ENCODE peak calls at places on chromosomes 11 and 22, in six cellular contexts. One of them, this sample, is unnamed.
A peak's percentile ranks its signal among the peaks of the same experiment; 100 is the strongest.

GRCh38 chr11:126817096-126817495 is 183.5 kb downstream of the KIRREL3 start:
- DNase-seq in body of pancreas: no peak
- DNase-seq in heart left ventricle: no peak
- DNase-seq in suprapubic skin: no peak
- DNase-seq in Panc1: no peak
- DNase-seq in neuronal stem cell: no peak
- DNase-seq in this sample: no peak

GRCh38 chr22:41963453-41964105 is 5.7 kb upstream of the SEPTIN3 start:
- DNase-seq in Panc1: no peak
- DNase-seq in neuronal stem cell: no peak
- DNase-seq in suprapubic skin: no peak
- DNase-seq in heart left ventricle: no peak
- DNase-seq in body of pancreas: no peak
- DNase-seq in this sample: no peak

GRCh38 chr22:24175160-24175808 is 6.0 kb upstream of the SUSD2 start:
- DNase-seq in Panc1: no peak
- DNase-seq in body of pancreas: peak; percentile 83
- DNase-seq in suprapubic skin: peak; percentile 92
- DNase-seq in neuronal stem cell: peak; percentile 49
- DNase-seq in heart left ventricle: peak; percentile 91
- DNase-seq in this sample: no peak

GRCh38 chr11:10779086-10779485 is 28.0 kb downstream of the CTR9 start:
- DNase-seq in neuronal stem cell: no peak
- DNase-seq in Panc1: no peak
- DNase-seq in suprapubic skin: no peak
- DNase-seq in heart left ventricle: no peak
- DNase-seq in body of pancreas: no peak
- DNase-seq in this sample: no peak

GRCh38 chr11:62012451-62013265 is 45.2 kb upstream of the FTH1 start:
- DNase-seq in Panc1: no peak
- DNase-seq in suprapubic skin: no peak
- DNase-seq in body of pancreas: no peak
- DNase-seq in heart left ventricle: no peak
- DNase-seq in neuronal stem cell: no peak
- DNase-seq in this sample: peak; percentile 24

GRCh38 chr11:22165087-22165486 is 27.8 kb upstream of the ANO5 start:
- DNase-seq in suprapubic skin: no peak
- DNase-seq in heart left ventricle: no peak
- DNase-seq in body of pancreas: no peak
- DNase-seq in neuronal stem cell: no peak
- DNase-seq in Panc1: no peak
- DNase-seq in this sample: no peak

GRCh38 chr22:38124236-38124974 is 13.9 kb upstream of the BAIAP2L2 start:
- DNase-seq in body of pancreas: no peak
- DNase-seq in neuronal stem cell: no peak
- DNase-seq in suprapubic skin: no peak
- DNase-seq in heart left ventricle: no peak
- DNase-seq in Panc1: no peak
- DNase-seq in this sample: peak; percentile 61

GRCh38 chr11:132020001-132020400 is 649.6 kb downstream of the NTM start:
- DNase-seq in body of pancreas: no peak
- DNase-seq in Panc1: no peak
- DNase-seq in neuronal stem cell: no peak
- DNase-seq in heart left ventricle: no peak
- DNase-seq in suprapubic skin: no peak
- DNase-seq in this sample: no peak

GRCh38 chr11:79055866-79056632 is 384.8 kb downstream of the TENM4 start:
- DNase-seq in neuronal stem cell: no peak
- DNase-seq in body of pancreas: no peak
- DNase-seq in heart left ventricle: no peak
- DNase-seq in suprapubic skin: no peak
- DNase-seq in Panc1: no peak
- DNase-seq in this sample: no peak

GRCh38 chr11:62792193-62792575 is 378 bp upstream of the TMEM223 start:
- DNase-seq in neuronal stem cell: no peak
- DNase-seq in suprapubic skin: no peak
- DNase-seq in Panc1: no peak
- DNase-seq in body of pancreas: no peak
- DNase-seq in heart left ventricle: peak; percentile 71
- DNase-seq in this sample: no peak

GRCh38 chr11:2686360-2687222 is 13.2 kb downstream of the KCNQ1OT1 start:
- DNase-seq in suprapubic skin: peak; percentile 65
- DNase-seq in Panc1: no peak
- DNase-seq in heart left ventricle: no peak
- DNase-seq in body of pancreas: peak; percentile 1
- DNase-seq in neuronal stem cell: no peak
- DNase-seq in this sample: no peak

GRCh38 chr11:74826901-74827300 is 78.3 kb downstream of the RNF169 start:
- DNase-seq in heart left ventricle: no peak
- DNase-seq in neuronal stem cell: no peak
- DNase-seq in suprapubic skin: no peak
- DNase-seq in body of pancreas: no peak
- DNase-seq in Panc1: no peak
- DNase-seq in this sample: no peak

GRCh38 chr11:47296045-47296444 is 26.1 kb downstream of the MADD start:
- DNase-seq in heart left ventricle: no peak
- DNase-seq in neuronal stem cell: no peak
- DNase-seq in Panc1: no peak
- DNase-seq in suprapubic skin: no peak
- DNase-seq in body of pancreas: no peak
- DNase-seq in this sample: no peak

GRCh38 chr22:24087071-24087795 is 76.1 kb downstream of the CABIN1 start:
- DNase-seq in Panc1: no peak
- DNase-seq in body of pancreas: no peak
- DNase-seq in heart left ventricle: no peak
- DNase-seq in suprapubic skin: peak; percentile 54
- DNase-seq in neuronal stem cell: no peak
- DNase-seq in this sample: no peak

GRCh38 chr11:34610324-34611041 is 10.4 kb upstream of the EHF start:
- DNase-seq in Panc1: no peak
- DNase-seq in heart left ventricle: no peak
- DNase-seq in body of pancreas: no peak
- DNase-seq in neuronal stem cell: no peak
- DNase-seq in suprapubic skin: peak; percentile 9
- DNase-seq in this sample: no peak

GRCh38 chr11:20388096-20389055 is 860 bp downstream of the PRMT3 start:
- DNase-seq in body of pancreas: no peak
- DNase-seq in Panc1: no peak
- DNase-seq in neuronal stem cell: no peak
- DNase-seq in suprapubic skin: no peak
- DNase-seq in heart left ventricle: no peak
- DNase-seq in this sample: no peak

GRCh38 chr11:70229737-70230136 is 26.6 kb downstream of the FADD start:
- DNase-seq in suprapubic skin: no peak
- DNase-seq in Panc1: no peak
- DNase-seq in body of pancreas: no peak
- DNase-seq in neuronal stem cell: no peak
- DNase-seq in heart left ventricle: no peak
- DNase-seq in this sample: no peak

GRCh38 chr11:7596975-7597391 is 76.3 kb downstream of the CYB5R2 start:
- DNase-seq in body of pancreas: peak; percentile 35
- DNase-seq in suprapubic skin: no peak
- DNase-seq in neuronal stem cell: no peak
- DNase-seq in Panc1: no peak
- DNase-seq in heart left ventricle: no peak
- DNase-seq in this sample: peak; percentile 88

GRCh38 chr22:36244522-36245391 is 5.4 kb upstream of the APOL2 start:
- DNase-seq in Panc1: no peak
- DNase-seq in body of pancreas: no peak
- DNase-seq in neuronal stem cell: no peak
- DNase-seq in suprapubic skin: no peak
- DNase-seq in heart left ventricle: peak; percentile 73
- DNase-seq in this sample: no peak

GRCh38 chr11:20011294-20011951 is 148.9 kb downstream of the DBX1 start:
- DNase-seq in Panc1: no peak
- DNase-seq in neuronal stem cell: no peak
- DNase-seq in body of pancreas: no peak
- DNase-seq in heart left ventricle: no peak
- DNase-seq in suprapubic skin: no peak
- DNase-seq in this sample: no peak

GRCh38 chr11:132627981-132628380 is 904.3 kb downstream of the OPCML start:
- DNase-seq in neuronal stem cell: no peak
- DNase-seq in suprapubic skin: no peak
- DNase-seq in heart left ventricle: no peak
- DNase-seq in body of pancreas: no peak
- DNase-seq in Panc1: no peak
- DNase-seq in this sample: no peak

GRCh38 chr11:3225826-3226750 is 6.1 kb downstream of the MRGPRE start:
- DNase-seq in suprapubic skin: no peak
- DNase-seq in neuronal stem cell: no peak
- DNase-seq in heart left ventricle: no peak
- DNase-seq in Panc1: no peak
- DNase-seq in body of pancreas: no peak
- DNase-seq in this sample: no peak

GRCh38 chr11:134951305-134951700 is 539.3 kb upstream of the B3GAT1 start:
- DNase-seq in body of pancreas: no peak
- DNase-seq in heart left ventricle: no peak
- DNase-seq in suprapubic skin: no peak
- DNase-seq in Panc1: no peak
- DNase-seq in neuronal stem cell: no peak
- DNase-seq in this sample: no peak

GRCh38 chr11:118606157-118606843 is 1.1 kb upstream of the PHLDB1 start:
- DNase-seq in Panc1: no peak
- DNase-seq in suprapubic skin: no peak
- DNase-seq in body of pancreas: peak; percentile 73
- DNase-seq in neuronal stem cell: no peak
- DNase-seq in heart left ventricle: peak; percentile 66
- DNase-seq in this sample: no peak

GRCh38 chr11:118606844-118607228 is 579 bp upstream of the PHLDB1 start:
- DNase-seq in suprapubic skin: no peak
- DNase-seq in heart left ventricle: no peak
- DNase-seq in neuronal stem cell: no peak
- DNase-seq in Panc1: no peak
- DNase-seq in body of pancreas: no peak
- DNase-seq in this sample: no peak

GRCh38 chr11:118607401-118608267 is at the start of gene PHLDB1:
- DNase-seq in heart left ventricle: peak; percentile 86
- DNase-seq in neuronal stem cell: no peak
- DNase-seq in suprapubic skin: no peak
- DNase-seq in body of pancreas: peak; percentile 66
- DNase-seq in Panc1: no peak
- DNase-seq in this sample: no peak

GRCh38 chr11:118604566-118604965 is 2.8 kb upstream of the PHLDB1 start:
- DNase-seq in heart left ventricle: no peak
- DNase-seq in neuronal stem cell: no peak
- DNase-seq in body of pancreas: no peak
- DNase-seq in Panc1: no peak
- DNase-seq in suprapubic skin: no peak
- DNase-seq in this sample: no peak

DNA sequence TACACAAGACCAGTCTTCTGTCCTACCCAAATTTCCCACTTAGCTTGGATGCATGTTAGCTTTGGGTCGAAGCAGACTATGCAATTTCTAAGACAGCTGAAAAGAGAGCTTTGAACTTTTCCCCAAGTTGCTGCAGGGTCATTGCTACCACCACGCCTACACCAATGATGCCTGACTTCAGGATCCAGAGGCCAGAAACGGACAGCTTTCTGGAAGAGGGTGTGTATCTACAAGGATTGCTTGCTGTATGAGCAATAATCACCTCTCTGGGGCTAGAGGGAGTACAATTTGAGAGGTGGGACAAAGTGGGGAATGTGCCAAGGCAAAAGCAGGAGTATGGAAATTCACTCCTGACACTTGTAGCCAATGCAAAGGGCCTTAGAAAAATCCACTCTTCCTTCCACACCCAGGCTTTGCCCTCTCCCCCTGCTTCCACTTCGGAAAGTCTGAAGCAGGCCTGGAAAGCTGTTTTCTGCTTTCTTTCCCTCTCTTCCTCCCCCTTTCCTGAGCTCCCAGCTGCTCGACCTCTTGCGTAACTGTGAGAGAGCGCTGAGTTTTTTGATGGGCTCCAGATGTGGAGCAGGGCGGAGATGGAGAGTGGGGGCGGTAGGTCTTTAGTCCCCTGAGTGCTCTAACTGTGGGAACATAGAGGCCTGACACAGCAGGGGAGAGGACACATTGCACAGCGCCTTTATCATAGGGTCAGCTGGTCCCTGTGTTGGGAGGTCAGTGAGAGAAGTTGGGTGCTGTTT is 2.1 kb upstream of the PHLDB1 start:
- DNase-seq in suprapubic skin: no peak
- DNase-seq in heart left ventricle: peak; percentile 88
- DNase-seq in neuronal stem cell: no peak
- DNase-seq in Panc1: no peak
- DNase-seq in body of pancreas: peak; percentile 45
- DNase-seq in this sample: no peak
- H3K27ac ChIP-seq in suprapubic skin: peak overlapping the region; percentile 81
- H3K27ac ChIP-seq in heart left ventricle: peak overlapping the region; percentile 93
- H3K27ac ChIP-seq in neuronal stem cell: no peak overlapping the region
- H3K27ac ChIP-seq in Panc1: no peak overlapping the region
- H3K27ac ChIP-seq in body of pancreas: peak overlapping the region; percentile 37
- H3K27ac ChIP-seq in this sample: no peak overlapping the region

GRCh38 chr22:39362271-39362670 is 12.5 kb downstream of the SYNGR1 start:
- DNase-seq in body of pancreas: no peak
- DNase-seq in neuronal stem cell: no peak
- DNase-seq in suprapubic skin: no peak
- DNase-seq in Panc1: no peak
- DNase-seq in heart left ventricle: no peak
- DNase-seq in this sample: no peak
- H3K27ac ChIP-seq in body of pancreas: no peak overlapping the region
- H3K27ac ChIP-seq in neuronal stem cell: no peak overlapping the region
- H3K27ac ChIP-seq in suprapubic skin: peak overlapping the region; percentile 5
- H3K27ac ChIP-seq in Panc1: no peak overlapping the region
- H3K27ac ChIP-seq in heart left ventricle: no peak overlapping the region
- H3K27ac ChIP-seq in this sample: no peak overlapping the region

GRCh38 chr11:130128626-130129025 is 31.0 kb upstream of the ST14 start:
- DNase-seq in neuronal stem cell: no peak
- DNase-seq in Panc1: no peak
- DNase-seq in heart left ventricle: no peak
- DNase-seq in suprapubic skin: no peak
- DNase-seq in body of pancreas: no peak
- DNase-seq in this sample: no peak
- H3K27ac ChIP-seq in neuronal stem cell: no peak overlapping the region
- H3K27ac ChIP-seq in Panc1: no peak overlapping the region
- H3K27ac ChIP-seq in heart left ventricle: no peak overlapping the region
- H3K27ac ChIP-seq in suprapubic skin: no peak overlapping the region
- H3K27ac ChIP-seq in body of pancreas: no peak overlapping the region
- H3K27ac ChIP-seq in this sample: no peak overlapping the region

DNA sequence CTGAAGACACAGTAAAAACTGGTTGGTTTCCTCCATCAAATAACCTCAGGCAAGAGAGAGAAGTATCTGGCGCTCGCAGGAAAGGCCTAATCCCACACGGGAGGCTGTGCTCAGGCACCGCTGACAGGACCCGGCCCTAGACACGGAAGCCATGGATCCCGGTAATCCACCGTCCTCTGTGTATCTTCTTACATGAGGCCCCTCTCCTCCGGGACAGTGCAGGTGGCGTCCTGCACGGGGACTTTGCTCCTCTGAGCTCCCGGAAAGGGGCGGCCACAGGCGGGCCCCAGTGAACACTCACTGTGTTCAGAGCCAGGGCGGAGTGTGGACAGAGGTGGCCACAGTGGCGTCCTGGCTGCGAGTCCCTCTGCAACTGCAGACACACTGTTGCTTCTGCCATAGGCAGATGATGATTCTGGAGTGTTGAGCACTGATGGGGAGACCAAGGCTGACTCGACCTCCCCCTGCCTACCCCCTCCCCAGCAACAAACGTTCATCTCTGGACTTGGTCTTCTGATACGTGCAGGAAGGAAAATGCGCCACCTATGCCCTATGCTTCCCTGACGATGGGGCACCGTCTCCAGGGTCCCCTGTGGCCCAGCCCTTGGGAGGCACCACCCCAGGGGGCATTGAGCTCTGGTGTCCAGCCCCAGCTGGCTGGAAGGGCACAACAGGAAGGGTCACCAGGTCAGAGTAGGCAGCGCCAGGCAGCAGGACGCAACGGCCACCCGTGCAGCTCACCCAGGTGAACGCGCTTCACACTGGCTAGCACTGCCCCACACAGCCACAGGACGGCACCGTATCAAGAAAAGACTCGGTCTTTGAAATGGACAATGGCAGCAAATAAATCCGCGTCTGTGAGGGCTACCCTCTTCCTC is 95.7 kb downstream of the TRMU start:
- DNase-seq in heart left ventricle: no peak
- DNase-seq in neuronal stem cell: no peak
- DNase-seq in Panc1: no peak
- DNase-seq in body of pancreas: no peak
- DNase-seq in suprapubic skin: no peak
- DNase-seq in this sample: no peak
- H3K27ac ChIP-seq in heart left ventricle: no peak overlapping the region
- H3K27ac ChIP-seq in neuronal stem cell: no peak overlapping the region
- H3K27ac ChIP-seq in Panc1: no peak overlapping the region
- H3K27ac ChIP-seq in body of pancreas: no peak overlapping the region
- H3K27ac ChIP-seq in suprapubic skin: no peak overlapping the region
- H3K27ac ChIP-seq in this sample: no peak overlapping the region